ENCODE peak calls at places on chromosomes 11 and 22, in nine cellular contexts. Q is AG04450, A is cardiac muscle cell, X is uterus, I is tibial nerve, G is cardiac fibroblast, P is Panc1, K is fibroblast of the aortic adventitia, D is ovary. L is an unnamed sample.

GRCh38 chr11:60349990-60350389 is 22.9 kb downstream of the MS4A6E start:
- DNase-seq in Q (no peak), A (no peak), X (no peak), I (no peak), G (no peak), P (no peak), K (no peak), D (no peak), L (no peak)

GRCh38 chr22:16824718-16825687 is at the start of gene XKR3:
- DNase-seq in Q (no peak), A (no peak), X (no peak), I (no peak), G (no peak), P (no peak), K (peak; percentile 8), D (no peak), L (peak; percentile 19)

GRCh38 chr11:107591446-107592236 is 694 bp downstream of the ELMOD1 start:
- DNase-seq in Q (no peak), A (peak; percentile 50), X (no peak), I (no peak), G (no peak), P (no peak), K (no peak), D (no peak), L (no peak)

GRCh38 chr11:11849127-11849746 is 7.5 kb downstream of the USP47 start:
- DNase-seq in Q (no peak), A (peak; percentile 80), X (peak; percentile 51), I (peak; percentile 33), G (peak; percentile 84), P (no peak), K (peak; percentile 71), D (no peak), L (no peak)

GRCh38 chr11:534592-535518 is 521 bp downstream of the HRAS start:
- DNase-seq in Q (no peak), A (peak; percentile 25), X (no peak), I (no peak), G (peak; percentile 20), P (no peak), K (no peak), D (peak; percentile 64), L (no peak)

GRCh38 chr22:17258015-17258827 is 39.0 kb upstream of the ADA2 start:
- DNase-seq in Q (no peak), A (peak; percentile 79), X (peak; percentile 63), I (no peak), G (peak; percentile 22), P (no peak), K (no peak), D (no peak), L (peak; percentile 97)

GRCh38 chr22:19773470-19774040 is 13.0 kb downstream of the TBX1 start:
- DNase-seq in Q (no peak), A (no peak), X (no peak), I (no peak), G (no peak), P (no peak), K (no peak), D (no peak), L (no peak)

GRCh38 chr11:114081641-114082414 is 22.3 kb downstream of the ZBTB16 start:
- DNase-seq in Q (no peak), A (no peak), X (peak; percentile 67), I (no peak), G (peak; percentile 89), P (no peak), K (peak; percentile 50), D (peak; percentile 39), L (no peak)

GRCh38 chr11:95925011-95925410 is 1.1 kb upstream of the MTMR2 start:
- DNase-seq in Q (no peak), A (no peak), X (no peak), I (no peak), G (peak; percentile 45), P (no peak), K (peak; percentile 53), D (no peak), L (no peak)

GRCh38 chr11:27864046-27865025 is 164.1 kb upstream of the BDNF start:
- DNase-seq in Q (no peak), A (no peak), X (no peak), I (no peak), G (no peak), P (no peak), K (no peak), D (no peak), L (no peak)

GRCh38 chr11:44931466-44931865 is 19.2 kb downstream of the TP53I11 start:
- DNase-seq in Q (no peak), A (no peak), X (no peak), I (no peak), G (no peak), P (no peak), K (no peak), D (no peak), L (no peak)

GRCh38 chr11:44767421-44767820 is 40.7 kb downstream of the TSPAN18 start:
- DNase-seq in Q (no peak), A (no peak), X (no peak), I (no peak), G (peak; percentile 51), P (no peak), K (peak; percentile 76), D (no peak), L (no peak)

GRCh38 chr11:90241414-90241813 is 18.6 kb upstream of the CHORDC1 start:
- DNase-seq in Q (no peak), A (no peak), X (no peak), I (no peak), G (no peak), P (no peak), K (no peak), D (no peak), L (no peak)

GRCh38 chr11:15976433-15977045 is 379.8 kb downstream of the SOX6 start:
- DNase-seq in Q (peak; percentile 32), A (no peak), X (no peak), I (no peak), G (peak; percentile 65), P (no peak), K (peak; percentile 92), D (no peak), L (no peak)

GRCh38 chr11:124812876-124813275 is 12.7 kb upstream of the MSANTD2 start:
- DNase-seq in Q (no peak), A (no peak), X (no peak), I (no peak), G (peak; percentile 28), P (no peak), K (peak; percentile 56), D (no peak), L (no peak)

GRCh38 chr11:114260483-114260882 is 35.7 kb upstream of the NNMT start:
- DNase-seq in Q (no peak), A (no peak), X (no peak), I (no peak), G (no peak), P (no peak), K (no peak), D (peak; percentile 52), L (no peak)

GRCh38 chr11:46951864-46952263 is 15.3 kb downstream of the CSTPP1 start:
- DNase-seq in Q (no peak), A (no peak), X (no peak), I (no peak), G (no peak), P (no peak), K (peak; percentile 12), D (no peak), L (no peak)

GRCh38 chr11:102438311-102439062 is 14.1 kb downstream of the TMEM123 start:
- DNase-seq in Q (no peak), A (no peak), X (no peak), I (no peak), G (no peak), P (no peak), K (no peak), D (no peak), L (no peak)

GRCh38 chr11:30131535-30131934 is 99.3 kb upstream of the FSHB start:
- DNase-seq in Q (no peak), A (peak; percentile 28), X (no peak), I (peak; percentile 13), G (no peak), P (no peak), K (no peak), D (no peak), L (no peak)
- H3K4me3 ChIP-seq in Q (no peak overlapping the region), A (no peak overlapping the region), X (no peak overlapping the region), I (no peak overlapping the region), G (no peak overlapping the region), P (no peak overlapping the region), K (no peak overlapping the region), D (no peak overlapping the region), L (no peak overlapping the region)

DNA sequence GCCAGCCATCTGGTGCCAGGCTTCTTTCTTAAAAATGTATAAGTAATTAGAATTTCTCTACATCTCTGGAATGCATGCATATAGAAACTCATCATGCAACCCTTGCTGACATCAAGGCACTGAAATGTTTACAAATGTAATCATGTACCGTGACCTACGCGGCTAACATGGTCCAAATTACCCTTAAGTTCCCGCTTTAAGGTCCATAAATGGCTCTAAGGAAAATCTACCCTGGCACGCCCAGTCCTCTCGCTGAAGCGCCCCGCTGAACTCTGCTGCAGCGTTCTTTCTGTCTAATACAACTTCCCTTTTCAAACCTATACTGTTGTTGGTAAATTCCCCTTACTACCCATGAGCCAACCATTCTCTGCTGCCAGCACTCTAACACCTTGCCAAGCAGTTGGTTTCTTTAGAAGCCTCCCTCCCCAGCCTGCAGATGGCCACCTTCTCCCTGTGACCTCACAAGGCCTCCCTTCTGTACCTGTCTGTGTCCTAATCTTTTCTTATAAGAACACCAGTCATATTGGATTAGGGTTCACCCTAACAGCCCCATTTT is 13.5 kb upstream of the HMOX1 start:
- DNase-seq in Q (no peak), A (no peak), X (no peak), I (no peak), G (no peak), P (no peak), K (no peak), D (no peak), L (no peak)
- TF ChIP-seq CTCF in Q (no peak), A (no peak), X (no peak), I (no peak), G (no peak), P (no peak), K (no peak), D (no peak), L (peak; percentile 13)

DNA sequence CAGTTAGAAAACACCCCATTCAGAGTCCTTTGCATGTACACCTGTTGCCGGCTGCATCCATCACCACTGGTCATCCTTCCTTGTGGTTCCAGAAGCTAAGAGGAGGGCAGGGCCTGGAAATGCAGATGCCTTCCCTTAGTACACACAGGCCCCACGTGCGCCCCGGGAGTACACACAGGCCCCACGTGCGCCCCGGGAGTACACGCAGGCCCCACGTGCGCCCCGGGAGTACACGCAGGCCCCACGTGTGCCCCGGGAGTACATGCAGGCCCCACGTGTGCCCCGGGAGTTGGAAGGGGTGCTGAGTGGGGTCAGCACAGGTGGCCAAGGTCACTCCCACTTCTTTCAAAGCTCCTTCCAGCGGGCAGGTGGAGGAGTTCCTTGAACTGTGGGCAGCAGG is 1141.9 kb downstream of the BRD1 start:
- DNase-seq in Q (no peak), A (no peak), X (no peak), I (no peak), G (no peak), P (no peak), K (no peak), D (no peak), L (no peak)
- H3K4me3 ChIP-seq in Q (no peak overlapping the region), A (no peak overlapping the region), X (no peak overlapping the region), I (no peak overlapping the region), G (no peak overlapping the region), P (no peak overlapping the region), K (no peak overlapping the region), D (no peak overlapping the region), L (no peak overlapping the region)

DNA sequence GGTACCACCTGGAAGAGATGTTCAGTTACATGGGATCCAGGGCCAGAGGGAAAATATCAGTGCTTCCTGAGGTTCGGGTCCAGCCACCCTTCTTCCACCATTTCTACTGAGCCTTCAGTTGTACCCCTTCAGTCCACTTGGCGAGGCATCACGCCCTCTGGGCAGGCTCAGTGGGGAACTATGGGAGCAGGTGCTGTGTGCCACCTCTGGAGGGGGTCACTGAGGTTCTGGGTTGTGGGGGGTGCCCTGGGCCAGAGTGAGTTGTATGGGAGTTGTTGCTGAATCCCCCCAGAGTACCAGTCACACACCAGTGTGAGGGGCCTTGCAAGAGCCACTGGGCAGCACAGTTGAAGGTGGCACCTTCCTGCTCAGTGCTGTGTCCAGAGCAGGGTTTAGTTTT is 2.7 kb upstream of the SREBF2 start:
- DNase-seq in Q (no peak), A (no peak), X (no peak), I (no peak), G (no peak), P (no peak), K (no peak), D (no peak), L (no peak)
- TF ChIP-seq CTCF in Q (no peak), A (no peak), X (no peak), I (no peak), G (no peak), P (no peak), K (no peak), D (no peak), L (peak; percentile 12)

L was measured in GM12864.